ENCODE peak calls at places on chromosome 11, in four cellular contexts. One of them, this sample, is unnamed.

GRCh38 chr11:130692220-130692619 is 224.1 kb downstream of the SNX19 start:
- DNase-seq in body of pancreas: no peak
- DNase-seq in pancreas: no peak
- DNase-seq in aorta: no peak
- DNase-seq in this sample: no peak

GRCh38 chr11:112589132-112589531 is 328.5 kb upstream of the PLET1 start:
- DNase-seq in aorta: no peak
- DNase-seq in body of pancreas: no peak
- DNase-seq in pancreas: no peak
- DNase-seq in this sample: no peak

GRCh38 chr11:635945-636510 is 1.0 kb upstream of the DRD4 start:
- DNase-seq in pancreas: no peak
- DNase-seq in aorta: no peak
- DNase-seq in body of pancreas: no peak
- DNase-seq in this sample: no peak

GRCh38 chr11:91997178-91997577 is 227.4 kb upstream of the FAT3 start:
- DNase-seq in body of pancreas: no peak
- DNase-seq in aorta: no peak
- DNase-seq in pancreas: no peak
- DNase-seq in this sample: no peak

GRCh38 chr11:119702261-119702591 is 26.8 kb downstream of the NECTIN1 start:
- DNase-seq in pancreas: no peak
- DNase-seq in body of pancreas: no peak
- DNase-seq in aorta: no peak
- DNase-seq in this sample: no peak

GRCh38 chr11:43943931-43944751 is 1.7 kb downstream of the C11orf96 start:
- DNase-seq in pancreas: no peak
- DNase-seq in aorta: peak
- DNase-seq in body of pancreas: no peak
- DNase-seq in this sample: peak

GRCh38 chr11:83827940-83828554 is 541.9 kb upstream of the CCDC90B start:
- DNase-seq in body of pancreas: no peak
- DNase-seq in pancreas: no peak
- DNase-seq in aorta: no peak
- DNase-seq in this sample: peak

GRCh38 chr11:86781546-86781945 is 18.8 kb upstream of the PRSS23 start:
- DNase-seq in pancreas: no peak
- DNase-seq in body of pancreas: no peak
- DNase-seq in aorta: no peak
- DNase-seq in this sample: no peak

GRCh38 chr11:127789887-127790286 is 789.3 kb upstream of the KIRREL3 start:
- DNase-seq in aorta: no peak
- DNase-seq in pancreas: no peak
- DNase-seq in body of pancreas: no peak
- DNase-seq in this sample: peak

GRCh38 chr11:11291432-11292015 is 61.5 kb downstream of the CSNK2A3 start:
- DNase-seq in aorta: no peak
- DNase-seq in body of pancreas: no peak
- DNase-seq in pancreas: no peak
- DNase-seq in this sample: no peak

GRCh38 chr11:66958232-66958955 is at the start of gene PC:
- DNase-seq in aorta: peak
- DNase-seq in body of pancreas: peak
- DNase-seq in pancreas: peak
- DNase-seq in this sample: peak
- H3K4me3 ChIP-seq in aorta: peak
- H3K4me3 ChIP-seq in body of pancreas: no peak
- H3K4me3 ChIP-seq in pancreas: peak
- H3K4me3 ChIP-seq in this sample: peak

DNA sequence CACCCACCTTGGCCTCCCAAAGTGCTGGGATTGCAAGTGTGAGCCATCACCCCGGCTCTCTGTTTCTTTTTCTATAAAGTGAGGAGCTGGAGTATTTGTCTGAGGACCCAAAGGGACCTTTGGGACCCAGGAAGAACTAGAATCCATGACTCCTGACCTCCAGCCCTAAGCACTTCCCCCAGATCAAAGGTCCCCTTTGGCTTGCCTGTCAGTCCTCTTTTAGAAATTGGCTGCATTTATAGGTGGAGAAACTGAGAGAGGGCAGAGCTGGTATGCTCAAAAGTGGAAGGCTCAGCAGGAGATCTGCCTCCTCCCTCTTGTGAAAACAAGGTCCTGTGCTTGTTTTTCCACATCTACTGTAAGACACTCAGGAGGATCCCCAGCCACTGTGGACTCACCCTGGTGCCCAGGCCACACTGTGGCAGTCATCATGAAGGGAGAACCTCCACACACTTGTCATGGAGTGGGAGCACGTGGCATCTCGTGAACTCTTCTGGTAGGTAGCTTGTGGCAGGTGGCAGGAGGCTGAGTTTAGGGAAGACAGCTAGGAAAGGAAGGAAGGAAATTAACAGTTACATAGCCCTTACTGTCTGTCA is 12.4 kb upstream of the PLEKHA7 start:
- DNase-seq in body of pancreas: no peak
- DNase-seq in aorta: no peak
- DNase-seq in pancreas: no peak
- DNase-seq in this sample: no peak
- H3K4me3 ChIP-seq in body of pancreas: no peak
- H3K4me3 ChIP-seq in aorta: no peak
- H3K4me3 ChIP-seq in pancreas: no peak
- H3K4me3 ChIP-seq in this sample: no peak

GRCh38 chr11:72466410-72466809 is 32.1 kb upstream of the CLPB start:
- DNase-seq in pancreas: no peak
- DNase-seq in body of pancreas: no peak
- DNase-seq in aorta: no peak
- DNase-seq in this sample: no peak

GRCh38 chr11:72475359-72475758 is 41.0 kb upstream of the CLPB start:
- DNase-seq in body of pancreas: no peak
- DNase-seq in aorta: no peak
- DNase-seq in pancreas: no peak
- DNase-seq in this sample: peak

GRCh38 chr11:72470386-72470785 is 36.1 kb upstream of the CLPB start:
- DNase-seq in body of pancreas: no peak
- DNase-seq in pancreas: no peak
- DNase-seq in aorta: no peak
- DNase-seq in this sample: no peak

DNA sequence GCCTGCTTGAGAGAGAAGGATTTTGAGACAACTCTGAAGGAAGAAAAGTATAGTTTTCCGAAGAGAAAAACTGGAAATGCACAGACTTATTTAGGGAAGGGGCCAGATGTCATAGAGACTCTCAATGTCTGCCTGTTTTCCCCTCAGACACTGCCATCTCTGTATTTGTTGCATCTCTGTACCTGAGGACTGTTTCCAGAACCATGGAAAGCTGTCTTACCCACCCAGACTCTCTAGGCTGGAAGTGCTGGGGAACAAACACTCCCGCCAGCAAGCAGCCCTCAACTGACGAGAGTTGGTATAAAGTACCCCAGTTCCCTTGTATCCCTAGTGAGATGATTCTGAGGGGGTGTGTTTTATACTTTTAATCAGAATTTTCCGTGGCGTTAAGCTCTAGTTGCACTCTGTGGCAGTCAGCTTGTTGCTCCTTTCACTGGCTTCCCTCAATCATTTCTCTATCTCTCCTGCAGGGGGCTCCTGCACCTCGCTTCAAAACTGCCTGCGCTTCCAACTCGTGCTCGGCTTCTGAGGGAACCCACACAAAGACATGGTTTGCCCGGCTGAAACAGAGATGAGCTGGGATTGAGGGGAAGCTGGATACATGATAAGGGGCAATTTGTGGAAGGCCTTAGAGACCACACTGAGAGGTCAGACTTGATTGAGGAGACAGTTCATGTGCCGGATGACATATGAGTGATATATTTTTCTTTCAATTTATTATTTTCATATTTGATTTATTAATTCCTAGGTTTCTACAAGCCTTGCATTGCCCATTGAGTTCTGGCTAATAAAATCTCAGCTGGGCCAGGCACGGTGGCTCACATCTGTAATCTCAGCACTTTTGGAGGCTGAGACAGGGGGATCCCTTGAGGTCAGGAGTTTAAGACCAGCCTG is 36.9 kb upstream of the CLPB start:
- DNase-seq in aorta: no peak
- DNase-seq in pancreas: peak
- DNase-seq in body of pancreas: peak
- DNase-seq in this sample: peak
- H3K4me3 ChIP-seq in aorta: no peak
- H3K4me3 ChIP-seq in pancreas: no peak
- H3K4me3 ChIP-seq in body of pancreas: no peak
- H3K4me3 ChIP-seq in this sample: no peak

GRCh38 chr11:6377902-6378694 is 12.2 kb upstream of the SMPD1 start:
- DNase-seq in pancreas: no peak
- DNase-seq in aorta: no peak
- DNase-seq in body of pancreas: no peak
- DNase-seq in this sample: no peak
- H3K4me3 ChIP-seq in pancreas: no peak
- H3K4me3 ChIP-seq in aorta: no peak
- H3K4me3 ChIP-seq in body of pancreas: no peak
- H3K4me3 ChIP-seq in this sample: no peak

DNA sequence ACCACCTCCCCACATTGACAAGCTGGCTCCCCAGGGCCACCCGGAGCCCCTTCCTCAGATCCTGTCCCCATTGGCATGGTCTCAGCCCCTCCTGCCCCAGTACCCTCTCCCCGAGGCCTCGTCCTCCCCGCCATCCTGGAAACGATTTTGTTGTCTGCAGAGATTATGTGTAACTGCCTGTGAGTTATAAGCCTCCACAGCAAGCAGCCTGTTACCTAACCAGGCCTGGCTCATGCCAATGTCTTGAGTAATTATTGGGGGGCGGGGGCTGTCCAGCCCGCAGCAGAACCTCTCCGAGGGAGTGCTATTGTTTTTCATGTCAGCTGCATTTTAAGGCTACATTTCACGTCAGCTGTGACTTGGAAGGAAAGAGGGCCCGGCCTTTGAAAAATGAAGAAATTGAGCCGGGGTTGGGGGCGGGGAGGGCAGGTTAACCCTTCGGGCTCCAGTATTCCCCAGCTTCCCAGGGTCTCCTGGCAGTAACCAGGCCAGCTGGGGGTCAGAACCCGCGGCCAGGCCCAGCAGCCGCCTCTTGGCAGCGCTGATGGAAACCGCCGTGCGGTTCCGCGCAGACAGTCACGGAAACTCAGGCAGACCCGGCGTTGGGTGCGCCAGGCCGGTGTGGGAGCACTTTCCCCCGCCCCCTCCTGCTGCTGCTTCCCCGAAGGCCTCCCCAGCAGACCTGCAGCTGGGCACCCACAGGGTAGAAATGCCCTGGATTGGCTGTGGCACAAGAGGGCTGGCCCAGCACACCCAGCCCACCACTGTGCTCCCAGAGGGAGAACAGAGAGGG is 59.5 kb downstream of the CDKN1C start:
- DNase-seq in body of pancreas: peak
- DNase-seq in aorta: peak
- DNase-seq in pancreas: peak
- DNase-seq in this sample: peak
- H3K4me3 ChIP-seq in body of pancreas: no peak
- H3K4me3 ChIP-seq in aorta: no peak
- H3K4me3 ChIP-seq in pancreas: no peak
- H3K4me3 ChIP-seq in this sample: no peak

GRCh38 chr11:25052844-25053243 is 556.0 kb downstream of the LUZP2 start:
- DNase-seq in aorta: no peak
- DNase-seq in body of pancreas: no peak
- DNase-seq in pancreas: no peak
- DNase-seq in this sample: no peak

DNA sequence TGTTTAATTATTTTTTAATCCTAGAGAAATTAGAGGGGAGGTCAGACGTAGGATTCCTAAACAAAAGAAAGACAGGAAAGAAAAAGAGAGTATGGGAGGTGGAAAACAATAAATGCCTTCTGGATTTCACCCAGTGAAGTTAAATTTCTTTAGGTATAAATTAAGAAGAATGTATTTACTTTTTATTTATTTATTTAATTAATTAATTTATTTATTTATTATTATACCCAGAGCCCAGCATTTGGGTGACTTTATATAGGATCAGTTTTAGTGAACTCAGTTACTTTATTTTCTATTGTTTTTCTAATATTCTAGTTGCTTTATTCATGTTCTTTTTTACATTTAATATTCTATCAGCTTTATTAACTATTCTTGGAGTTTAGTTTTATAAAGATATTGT is 551.8 kb downstream of the LUZP2 start:
- DNase-seq in body of pancreas: no peak
- DNase-seq in pancreas: no peak
- DNase-seq in aorta: no peak
- DNase-seq in this sample: no peak
- H3K4me3 ChIP-seq in body of pancreas: no peak
- H3K4me3 ChIP-seq in pancreas: no peak
- H3K4me3 ChIP-seq in aorta: no peak
- H3K4me3 ChIP-seq in this sample: no peak

DNA sequence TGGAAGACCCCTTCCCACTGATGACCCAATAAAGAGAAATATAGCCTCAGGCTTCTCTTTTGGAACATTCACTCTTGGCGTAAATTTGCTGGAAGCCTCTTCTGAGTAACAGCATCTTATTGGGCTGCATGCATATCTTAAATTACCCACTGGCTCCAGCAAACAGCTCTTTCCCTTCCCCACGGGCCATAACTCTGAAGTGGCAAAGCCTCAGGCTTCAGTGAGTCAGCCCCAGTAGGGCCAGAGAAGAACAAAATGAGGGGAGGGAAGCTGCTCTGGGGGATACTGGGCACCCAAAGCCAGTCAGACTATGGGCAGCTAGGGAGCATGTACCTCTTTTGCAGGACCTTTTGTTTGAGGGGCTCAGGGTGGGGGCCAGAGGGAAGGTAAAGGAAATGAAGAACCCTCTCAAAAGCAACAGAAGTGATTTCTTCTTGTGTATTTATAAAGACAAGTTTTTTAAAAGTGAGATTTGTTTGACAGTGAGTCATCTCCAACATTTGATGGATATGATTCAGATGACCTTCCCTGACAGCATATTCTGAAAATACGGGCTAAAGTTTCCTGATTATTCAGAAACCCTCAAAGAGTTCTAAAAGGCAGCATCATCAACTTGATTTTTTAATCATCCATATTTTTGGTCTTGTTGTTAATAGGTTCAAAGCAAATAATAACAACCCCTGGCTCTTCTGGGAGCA is 203.4 kb downstream of the KIF18A start:
- DNase-seq in body of pancreas: no peak
- DNase-seq in aorta: no peak
- DNase-seq in pancreas: no peak
- DNase-seq in this sample: peak
- H3K4me3 ChIP-seq in body of pancreas: no peak
- H3K4me3 ChIP-seq in aorta: no peak
- H3K4me3 ChIP-seq in pancreas: no peak
- H3K4me3 ChIP-seq in this sample: no peak

DNA sequence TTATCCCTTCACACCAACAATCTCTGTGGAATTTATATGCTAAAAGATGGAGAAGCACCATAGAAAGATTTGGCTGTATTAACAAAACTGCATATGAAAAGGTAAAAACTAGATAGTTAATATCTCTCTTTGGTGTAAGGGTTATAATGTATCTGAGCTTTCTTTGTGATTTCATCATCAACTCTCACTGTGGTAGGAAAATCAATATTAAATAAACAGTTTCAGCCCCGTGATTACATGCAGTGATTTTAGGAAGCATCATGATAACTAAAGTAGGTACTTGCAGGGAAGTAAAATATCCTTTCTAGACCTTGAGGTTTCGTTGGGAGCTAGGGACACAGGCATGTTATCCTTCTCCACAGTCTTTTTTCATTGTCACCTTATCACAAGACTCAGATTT is 2.7 kb downstream of the BMAL1 start:
- DNase-seq in aorta: no peak
- DNase-seq in body of pancreas: no peak
- DNase-seq in pancreas: no peak
- DNase-seq in this sample: no peak
- H3K4me3 ChIP-seq in aorta: no peak
- H3K4me3 ChIP-seq in body of pancreas: no peak
- H3K4me3 ChIP-seq in pancreas: no peak
- H3K4me3 ChIP-seq in this sample: no peak